ENCODE peak calls at places on chromosomes 16 and 17, in nine cellular contexts. F is NAMALWA; V is HEK293T; Z is immature natural killer cell; L is activated CD8-positive, alpha-beta T cell treated with anti-CD3 and anti-CD28 coated beads for 36 hours; O is stromal cell of bone marrow; U is T-helper 2 cell; A is activated CD4-positive, alpha-beta memory T cell treated with anti-CD3 and anti-CD28 coated beads, Interleukin-2, amount 10 ng/mL, durations not matched to agents 7 days and 5 days; Q is tibial artery. X is an unnamed sample.

GRCh38 chr16:6104423-6104822 is 1006.8 kb upstream of the EEF2KMT start:
- DNase-seq in F (no peak), V (no peak), Z (no peak), L (no peak), O (no peak), U (no peak), A (no peak), Q (no peak), X (no peak)

GRCh38 chr16:48517493-48517892 is 92.5 kb downstream of the N4BP1 start:
- DNase-seq in F (no peak), V (no peak), Z (no peak), L (no peak), O (no peak), U (no peak), A (no peak), Q (no peak), X (no peak)

GRCh38 chr16:89579351-89579750 is 3.8 kb downstream of the CPNE7 start:
- DNase-seq in F (no peak), V (no peak), Z (no peak), L (no peak), O (no peak), U (no peak), A (no peak), Q (no peak), X (no peak)

GRCh38 chr16:10577305-10578202 is 2.8 kb downstream of the EMP2 start:
- DNase-seq in F (no peak), V (no peak), Z (no peak), L (no peak), O (no peak), U (no peak), A (no peak), Q (no peak), X (no peak)

GRCh38 chr16:88084881-88085280 is 133.6 kb downstream of the BANP start:
- DNase-seq in F (no peak), V (no peak), Z (no peak), L (no peak), O (peak; percentile 68), U (no peak), A (no peak), Q (peak; percentile 56), X (no peak)

GRCh38 chr16:4172070-4172469 is 55.8 kb upstream of the ADCY9 start:
- DNase-seq in F (no peak), V (no peak), Z (no peak), L (no peak), O (peak; percentile 52), U (peak; percentile 58), A (no peak), Q (no peak), X (no peak)

GRCh38 chr16:66159987-66160386 is 206.5 kb upstream of the CDH5 start:
- DNase-seq in F (no peak), V (no peak), Z (no peak), L (no peak), O (peak; percentile 30), U (no peak), A (no peak), Q (no peak), X (no peak)

GRCh38 chr17:55394357-55395021 is 27.1 kb downstream of the MMD start:
- DNase-seq in F (no peak), V (no peak), Z (no peak), L (no peak), O (no peak), U (no peak), A (no peak), Q (no peak), X (no peak)